ENCODE peak calls at places on chromosomes 11 and 22, in seven cellular contexts. One of them, this sample, is unnamed.

GRCh38 chr11:114358711-114359110 is 41.6 kb downstream of the C11orf71 start:
- DNase-seq in GM18507: no peak
- DNase-seq in endothelial cell: no peak
- DNase-seq in NCI-H774: no peak
- DNase-seq in stimulated activated CD4-positive, alpha-beta T cell treated with anti-CD3 and anti-CD28 coated beads, TNF-alpha, amount 100 ng/mL, for 48 hours: no peak
- DNase-seq in endodermal cell: no peak
- DNase-seq in dorsolateral prefrontal cortex: no peak
- DNase-seq in this sample: no peak

GRCh38 chr11:89442801-89443200 is 48.4 kb downstream of the NOX4 start:
- DNase-seq in GM18507: no peak
- DNase-seq in endothelial cell: no peak
- DNase-seq in NCI-H774: no peak
- DNase-seq in stimulated activated CD4-positive, alpha-beta T cell treated with anti-CD3 and anti-CD28 coated beads, TNF-alpha, amount 100 ng/mL, for 48 hours: no peak
- DNase-seq in endodermal cell: no peak
- DNase-seq in dorsolateral prefrontal cortex: no peak
- DNase-seq in this sample: no peak

GRCh38 chr11:33723238-33723881 is 12.9 kb downstream of the CD59 start:
- DNase-seq in GM18507: no peak
- DNase-seq in endothelial cell: no peak
- DNase-seq in NCI-H774: no peak
- DNase-seq in stimulated activated CD4-positive, alpha-beta T cell treated with anti-CD3 and anti-CD28 coated beads, TNF-alpha, amount 100 ng/mL, for 48 hours: no peak
- DNase-seq in endodermal cell: peak; percentile 63
- DNase-seq in dorsolateral prefrontal cortex: no peak
- DNase-seq in this sample: no peak

GRCh38 chr22:48897959-48898358 is 929.7 kb downstream of the BRD1 start:
- DNase-seq in GM18507: no peak
- DNase-seq in endothelial cell: no peak
- DNase-seq in NCI-H774: no peak
- DNase-seq in stimulated activated CD4-positive, alpha-beta T cell treated with anti-CD3 and anti-CD28 coated beads, TNF-alpha, amount 100 ng/mL, for 48 hours: no peak
- DNase-seq in endodermal cell: no peak
- DNase-seq in dorsolateral prefrontal cortex: no peak
- DNase-seq in this sample: no peak

GRCh38 chr22:44755956-44756361 is 3.6 kb downstream of the ARHGAP8 start:
- DNase-seq in GM18507: no peak
- DNase-seq in endothelial cell: no peak
- DNase-seq in NCI-H774: no peak
- DNase-seq in stimulated activated CD4-positive, alpha-beta T cell treated with anti-CD3 and anti-CD28 coated beads, TNF-alpha, amount 100 ng/mL, for 48 hours: no peak
- DNase-seq in endodermal cell: peak; percentile 77
- DNase-seq in dorsolateral prefrontal cortex: no peak
- DNase-seq in this sample: no peak

GRCh38 chr22:44094751-44095302 is 70.7 kb downstream of the PARVB start:
- DNase-seq in GM18507: no peak
- DNase-seq in endothelial cell: no peak
- DNase-seq in NCI-H774: no peak
- DNase-seq in stimulated activated CD4-positive, alpha-beta T cell treated with anti-CD3 and anti-CD28 coated beads, TNF-alpha, amount 100 ng/mL, for 48 hours: no peak
- DNase-seq in endodermal cell: no peak
- DNase-seq in dorsolateral prefrontal cortex: no peak
- DNase-seq in this sample: no peak

GRCh38 chr11:128610765-128611617 is 23.6 kb upstream of the ETS1 start:
- DNase-seq in GM18507: peak; percentile 71
- DNase-seq in endothelial cell: no peak
- DNase-seq in NCI-H774: no peak
- DNase-seq in stimulated activated CD4-positive, alpha-beta T cell treated with anti-CD3 and anti-CD28 coated beads, TNF-alpha, amount 100 ng/mL, for 48 hours: no peak
- DNase-seq in endodermal cell: peak; percentile 54
- DNase-seq in dorsolateral prefrontal cortex: no peak
- DNase-seq in this sample: no peak

GRCh38 chr11:117223741-117224685 is 7.9 kb downstream of the PCSK7 start:
- DNase-seq in GM18507: no peak
- DNase-seq in endothelial cell: no peak
- DNase-seq in NCI-H774: no peak
- DNase-seq in stimulated activated CD4-positive, alpha-beta T cell treated with anti-CD3 and anti-CD28 coated beads, TNF-alpha, amount 100 ng/mL, for 48 hours: no peak
- DNase-seq in endodermal cell: peak; percentile 10
- DNase-seq in dorsolateral prefrontal cortex: no peak
- DNase-seq in this sample: no peak

GRCh38 chr22:20039683-20040325 is 18.9 kb downstream of the TANGO2 start:
- DNase-seq in GM18507: no peak
- DNase-seq in endothelial cell: no peak
- DNase-seq in NCI-H774: peak; percentile 5
- DNase-seq in stimulated activated CD4-positive, alpha-beta T cell treated with anti-CD3 and anti-CD28 coated beads, TNF-alpha, amount 100 ng/mL, for 48 hours: no peak
- DNase-seq in endodermal cell: no peak
- DNase-seq in dorsolateral prefrontal cortex: no peak
- DNase-seq in this sample: no peak

GRCh38 chr22:19799322-19800190 is 39.0 kb downstream of the TBX1 start:
- DNase-seq in GM18507: no peak
- DNase-seq in endothelial cell: no peak
- DNase-seq in NCI-H774: no peak
- DNase-seq in stimulated activated CD4-positive, alpha-beta T cell treated with anti-CD3 and anti-CD28 coated beads, TNF-alpha, amount 100 ng/mL, for 48 hours: no peak
- DNase-seq in endodermal cell: no peak
- DNase-seq in dorsolateral prefrontal cortex: no peak
- DNase-seq in this sample: no peak

GRCh38 chr11:61971177-61972111 is 4.0 kb upstream of the FTH1 start:
- DNase-seq in GM18507: no peak
- DNase-seq in endothelial cell: peak; percentile 61
- DNase-seq in NCI-H774: peak; percentile 88
- DNase-seq in stimulated activated CD4-positive, alpha-beta T cell treated with anti-CD3 and anti-CD28 coated beads, TNF-alpha, amount 100 ng/mL, for 48 hours: no peak
- DNase-seq in endodermal cell: peak; percentile 100
- DNase-seq in dorsolateral prefrontal cortex: peak; percentile 96
- DNase-seq in this sample: peak; percentile 93

GRCh38 chr11:126914166-126914565 is 86.4 kb downstream of the KIRREL3 start:
- DNase-seq in GM18507: no peak
- DNase-seq in endothelial cell: no peak
- DNase-seq in NCI-H774: no peak
- DNase-seq in stimulated activated CD4-positive, alpha-beta T cell treated with anti-CD3 and anti-CD28 coated beads, TNF-alpha, amount 100 ng/mL, for 48 hours: no peak
- DNase-seq in endodermal cell: no peak
- DNase-seq in dorsolateral prefrontal cortex: no peak
- DNase-seq in this sample: no peak

GRCh38 chr11:64027619-64028397 is 7.9 kb upstream of the FLRT1 start:
- DNase-seq in GM18507: no peak
- DNase-seq in endothelial cell: no peak
- DNase-seq in NCI-H774: no peak
- DNase-seq in stimulated activated CD4-positive, alpha-beta T cell treated with anti-CD3 and anti-CD28 coated beads, TNF-alpha, amount 100 ng/mL, for 48 hours: no peak
- DNase-seq in endodermal cell: no peak
- DNase-seq in dorsolateral prefrontal cortex: no peak
- DNase-seq in this sample: no peak

GRCh38 chr11:35236667-35237003 is 97.7 kb downstream of the CD44 start:
- DNase-seq in GM18507: no peak
- DNase-seq in endothelial cell: no peak
- DNase-seq in NCI-H774: no peak
- DNase-seq in stimulated activated CD4-positive, alpha-beta T cell treated with anti-CD3 and anti-CD28 coated beads, TNF-alpha, amount 100 ng/mL, for 48 hours: no peak
- DNase-seq in endodermal cell: no peak
- DNase-seq in dorsolateral prefrontal cortex: no peak
- DNase-seq in this sample: no peak

GRCh38 chr11:17528181-17528691 is 16.0 kb downstream of the USH1C start:
- DNase-seq in GM18507: peak; percentile 40
- DNase-seq in endothelial cell: peak; percentile 84
- DNase-seq in NCI-H774: peak; percentile 28
- DNase-seq in stimulated activated CD4-positive, alpha-beta T cell treated with anti-CD3 and anti-CD28 coated beads, TNF-alpha, amount 100 ng/mL, for 48 hours: peak; percentile 46
- DNase-seq in endodermal cell: peak; percentile 94
- DNase-seq in dorsolateral prefrontal cortex: peak; percentile 78
- DNase-seq in this sample: peak; percentile 36

GRCh38 chr22:43481528-43482309 is 69.9 kb downstream of the MPPED1 start:
- DNase-seq in GM18507: no peak
- DNase-seq in endothelial cell: peak; percentile 39
- DNase-seq in NCI-H774: no peak
- DNase-seq in stimulated activated CD4-positive, alpha-beta T cell treated with anti-CD3 and anti-CD28 coated beads, TNF-alpha, amount 100 ng/mL, for 48 hours: no peak
- DNase-seq in endodermal cell: peak; percentile 57
- DNase-seq in dorsolateral prefrontal cortex: no peak
- DNase-seq in this sample: peak; percentile 13

GRCh38 chr11:32586576-32587190 is 3.1 kb downstream of the EIF3M start:
- DNase-seq in GM18507: no peak
- DNase-seq in endothelial cell: no peak
- DNase-seq in NCI-H774: no peak
- DNase-seq in stimulated activated CD4-positive, alpha-beta T cell treated with anti-CD3 and anti-CD28 coated beads, TNF-alpha, amount 100 ng/mL, for 48 hours: no peak
- DNase-seq in endodermal cell: no peak
- DNase-seq in dorsolateral prefrontal cortex: no peak
- DNase-seq in this sample: no peak

GRCh38 chr11:46250071-46251052 is 27.1 kb upstream of the CREB3L1 start:
- DNase-seq in GM18507: no peak
- DNase-seq in endothelial cell: no peak
- DNase-seq in NCI-H774: no peak
- DNase-seq in stimulated activated CD4-positive, alpha-beta T cell treated with anti-CD3 and anti-CD28 coated beads, TNF-alpha, amount 100 ng/mL, for 48 hours: no peak
- DNase-seq in endodermal cell: no peak
- DNase-seq in dorsolateral prefrontal cortex: no peak
- DNase-seq in this sample: no peak

GRCh38 chr11:63012450-63013238 is 3.0 kb downstream of the SLC22A8 start:
- DNase-seq in GM18507: no peak
- DNase-seq in endothelial cell: no peak
- DNase-seq in NCI-H774: no peak
- DNase-seq in stimulated activated CD4-positive, alpha-beta T cell treated with anti-CD3 and anti-CD28 coated beads, TNF-alpha, amount 100 ng/mL, for 48 hours: no peak
- DNase-seq in endodermal cell: no peak
- DNase-seq in dorsolateral prefrontal cortex: no peak
- DNase-seq in this sample: no peak

GRCh38 chr11:129374993-129375721 is 491 bp upstream of the BARX2 start:
- DNase-seq in GM18507: no peak
- DNase-seq in endothelial cell: peak; percentile 43
- DNase-seq in NCI-H774: peak; percentile 29
- DNase-seq in stimulated activated CD4-positive, alpha-beta T cell treated with anti-CD3 and anti-CD28 coated beads, TNF-alpha, amount 100 ng/mL, for 48 hours: peak; percentile 26
- DNase-seq in endodermal cell: peak; percentile 86
- DNase-seq in dorsolateral prefrontal cortex: no peak
- DNase-seq in this sample: peak; percentile 54

GRCh38 chr11:1625541-1625940 is 3.6 kb upstream of the KRTAP5-4 start:
- DNase-seq in GM18507: no peak
- DNase-seq in endothelial cell: no peak
- DNase-seq in NCI-H774: no peak
- DNase-seq in stimulated activated CD4-positive, alpha-beta T cell treated with anti-CD3 and anti-CD28 coated beads, TNF-alpha, amount 100 ng/mL, for 48 hours: no peak
- DNase-seq in endodermal cell: no peak
- DNase-seq in dorsolateral prefrontal cortex: no peak
- DNase-seq in this sample: no peak

This sample was measured in NCI-H345.